ENCODE peak calls at places on chromosomes 12 and 14, in eight cellular contexts. D, H, O, E, N, I, Y and K are unnamed samples.

GRCh38 chr14:61503167-61503801 is 181.9 kb downstream of the PRKCH start:
- DNase-seq in D (no peak), H (no peak), O (no peak), E (no peak), N (no peak), I (no peak), Y (no peak), K (no peak)

GRCh38 chr14:92646952-92647461 is 101.4 kb downstream of the LGMN start:
- DNase-seq in D (peak), H (no peak), O (no peak), E (no peak), N (no peak), I (no peak), Y (no peak), K (no peak)

GRCh38 chr12:111942557-111942956 is 70.4 kb downstream of the TMEM116 start:
- DNase-seq in D (peak), H (no peak), O (no peak), E (no peak), N (no peak), I (no peak), Y (no peak), K (no peak)

GRCh38 chr14:55588259-55588699 is 8.3 kb downstream of the KTN1 start:
- DNase-seq in D (peak), H (no peak), O (no peak), E (no peak), N (no peak), I (no peak), Y (no peak), K (no peak)

GRCh38 chr14:69326611-69327010 is 66.7 kb downstream of the GALNT16 start:
- DNase-seq in D (no peak), H (no peak), O (no peak), E (no peak), N (no peak), I (no peak), Y (no peak), K (peak)

GRCh38 chr12:94872671-94873367 is 130.7 kb downstream of the NDUFA12 start:
- DNase-seq in D (no peak), H (no peak), O (no peak), E (no peak), N (no peak), I (no peak), Y (no peak), K (no peak)

GRCh38 chr14:99757331-99758070 is 35.7 kb upstream of the EML1 start:
- DNase-seq in D (peak), H (peak), O (no peak), E (no peak), N (no peak), I (no peak), Y (no peak), K (no peak)

GRCh38 chr12:3034067-3034750 is 43.0 kb upstream of the TSPAN9 start:
- DNase-seq in D (peak), H (no peak), O (no peak), E (peak), N (no peak), I (no peak), Y (peak), K (no peak)

GRCh38 chr14:29168149-29168548 is 401.6 kb downstream of the FOXG1 start:
- DNase-seq in D (no peak), H (no peak), O (no peak), E (no peak), N (no peak), I (no peak), Y (no peak), K (no peak)

GRCh38 chr12:69569236-69569635 is 16.0 kb upstream of the CCT2 start:
- DNase-seq in D (peak), H (no peak), O (no peak), E (no peak), N (no peak), I (no peak), Y (no peak), K (no peak)

GRCh38 chr12:26193539-26193938 is 1.8 kb upstream of the SSPN start:
- DNase-seq in D (no peak), H (no peak), O (no peak), E (no peak), N (no peak), I (no peak), Y (no peak), K (no peak)

GRCh38 chr14:49769171-49769570 is 1.2 kb downstream of the KLHDC2 start:
- DNase-seq in D (peak), H (no peak), O (no peak), E (no peak), N (no peak), I (no peak), Y (no peak), K (no peak)

GRCh38 chr12:123801573-123802178 is 39.6 kb downstream of the DNAH10 start:
- DNase-seq in D (peak), H (no peak), O (no peak), E (no peak), N (no peak), I (no peak), Y (no peak), K (no peak)

GRCh38 chr12:38782393-38782792 is 123.0 kb downstream of the CPNE8 start:
- DNase-seq in D (no peak), H (no peak), O (no peak), E (no peak), N (no peak), I (no peak), Y (no peak), K (no peak)

GRCh38 chr14:88422919-88423318 is 37.5 kb downstream of the SPATA7 start:
- DNase-seq in D (peak), H (peak), O (no peak), E (no peak), N (no peak), I (no peak), Y (no peak), K (no peak)

GRCh38 chr14:104094709-104095425 is 9.4 kb downstream of the ASPG start:
- DNase-seq in D (peak), H (no peak), O (peak), E (peak), N (peak), I (peak), Y (peak), K (no peak)

GRCh38 chr12:19746471-19746870 is 307.2 kb downstream of the AEBP2 start:
- DNase-seq in D (no peak), H (no peak), O (no peak), E (no peak), N (no peak), I (no peak), Y (no peak), K (no peak)

GRCh38 chr12:106863185-106863584 is 88.7 kb downstream of the RIC8B start:
- DNase-seq in D (no peak), H (no peak), O (no peak), E (no peak), N (no peak), I (no peak), Y (no peak), K (no peak)

GRCh38 chr12:84766375-84766774 is 146.2 kb downstream of the SLC6A15 start:
- DNase-seq in D (no peak), H (no peak), O (no peak), E (no peak), N (no peak), I (no peak), Y (no peak), K (no peak)

GRCh38 chr14:58665773-58666500 is 28.2 kb downstream of the DACT1 start:
- DNase-seq in D (peak), H (no peak), O (no peak), E (no peak), N (no peak), I (no peak), Y (no peak), K (no peak)

GRCh38 chr12:80472912-80473500 is 29.0 kb downstream of the PTPRQ start:
- DNase-seq in D (peak), H (peak), O (no peak), E (no peak), N (no peak), I (no peak), Y (peak), K (no peak)

GRCh38 chr12:2957816-2958431 is 1.3 kb upstream of the TEAD4 start:
- DNase-seq in D (peak), H (no peak), O (no peak), E (no peak), N (no peak), I (no peak), Y (no peak), K (no peak)

GRCh38 chr12:80937391-80938238 is at the start of gene LIN7A:
- DNase-seq in D (peak), H (no peak), O (no peak), E (peak), N (no peak), I (no peak), Y (peak), K (peak)

GRCh38 chr12:110282956-110283817 is 2.1 kb downstream of the ATP2A2 start:
- DNase-seq in D (peak), H (no peak), O (no peak), E (no peak), N (no peak), I (no peak), Y (no peak), K (peak)

GRCh38 chr12:128052341-128052740 is 214.6 kb upstream of the TMEM132C start:
- DNase-seq in D (no peak), H (no peak), O (no peak), E (no peak), N (no peak), I (no peak), Y (no peak), K (no peak)

GRCh38 chr14:30861200-30861599 is 13.2 kb upstream of the COCH start:
- DNase-seq in D (no peak), H (no peak), O (no peak), E (no peak), N (no peak), I (no peak), Y (no peak), K (no peak)

GRCh38 chr12:124411291-124411878 is 116.5 kb downstream of the RFLNA start:
- DNase-seq in D (peak), H (no peak), O (no peak), E (no peak), N (no peak), I (no peak), Y (no peak), K (peak)

GRCh38 chr12:116717466-116718457 is 20.1 kb downstream of the SPRING1 start:
- DNase-seq in D (peak), H (no peak), O (no peak), E (peak), N (no peak), I (no peak), Y (no peak), K (peak)

GRCh38 chr12:86241600-86241999 is 14.6 kb downstream of the MGAT4C start:
- DNase-seq in D (no peak), H (no peak), O (no peak), E (no peak), N (no peak), I (no peak), Y (no peak), K (no peak)

GRCh38 chr14:86540636-86541247 is 1010.8 kb downstream of the FLRT2 start:
- DNase-seq in D (no peak), H (no peak), O (no peak), E (no peak), N (no peak), I (no peak), Y (no peak), K (no peak)